ENCODE peak calls at places on chromosome 22, in seven cellular contexts. M is K562, K is IMR-90, T is HepG2, E is GM12878, Z is A549, B is SK-N-SH. P is an unnamed sample.

GRCh38 chr22:44288951-44289350 is 23.8 kb downstream of the SHISAL1 start:
- DNase-seq in B (no peak), Z (no peak), M (no peak), E (no peak), K (no peak), T (peak; percentile 8), P (no peak)

GRCh38 chr22:39943366-39943765 is 16.8 kb upstream of the TMA7B start:
- DNase-seq in M (no peak), B (no peak), Z (no peak), T (no peak), E (no peak), K (no peak), P (peak; percentile 69)

GRCh38 chr22:18070556-18071306 is 7.1 kb upstream of the PEX26 start:
- DNase-seq in M (no peak), Z (no peak), K (no peak), T (peak; percentile 25), E (no peak), B (no peak), P (no peak)

GRCh38 chr22:39090426-39091064 is 6.5 kb upstream of the APOBEC3H start:
- DNase-seq in Z (no peak), K (no peak), M (no peak), T (no peak), E (no peak), B (no peak), P (no peak)

GRCh38 chr22:25777870-25778269 is 35.9 kb downstream of the MYO18B start:
- DNase-seq in M (peak; percentile 31), T (peak; percentile 41), E (peak; percentile 11), Z (peak; percentile 47), K (peak; percentile 45), B (peak; percentile 74), P (no peak)

GRCh38 chr22:26945565-26945964 is 288.2 kb downstream of the MIAT start:
- DNase-seq in E (no peak), T (no peak), M (no peak), Z (no peak), K (no peak), B (no peak), P (no peak)

GRCh38 chr22:39253427-39254070 is 8.8 kb upstream of the PDGFB start:
- DNase-seq in Z (peak; percentile 86), T (no peak), K (peak; percentile 89), E (no peak), B (no peak), M (peak; percentile 70), P (no peak)

GRCh38 chr22:47899894-47900293 is 1137.4 kb downstream of the TBC1D22A start:
- DNase-seq in K (no peak), Z (no peak), T (no peak), E (no peak), M (no peak), B (no peak), P (no peak)

GRCh38 chr22:25492162-25492561 is 72.3 kb upstream of the GRK3 start:
- DNase-seq in Z (no peak), B (no peak), T (no peak), E (no peak), K (no peak), M (no peak), P (no peak)

GRCh38 chr22:19799322-19800190 is 39.0 kb downstream of the TBX1 start:
- DNase-seq in M (no peak), B (peak; percentile 95), E (no peak), K (peak; percentile 92), Z (no peak), T (no peak), P (no peak)

GRCh38 chr22:42645938-42646568 is 3.1 kb downstream of the CYB5R3 start:
- DNase-seq in Z (no peak), M (no peak), B (no peak), K (no peak), E (no peak), T (no peak), P (no peak)

GRCh38 chr22:29055192-29055830 is 6.3 kb downstream of the C22orf31 start:
- DNase-seq in B (no peak), T (no peak), Z (no peak), M (no peak), K (no peak), E (no peak), P (no peak)

GRCh38 chr22:42072606-42073330 is 1.3 kb upstream of the PHETA2 start:
- DNase-seq in Z (no peak), K (no peak), E (no peak), B (no peak), M (peak; percentile 32), T (no peak), P (no peak)

GRCh38 chr22:17063372-17064106 is 21.3 kb upstream of the IL17RA start:
- DNase-seq in E (no peak), M (no peak), B (no peak), K (no peak), T (no peak), Z (no peak), P (peak; percentile 14)

GRCh38 chr22:31451709-31452571 is 37.7 kb downstream of the EIF4ENIF1 start:
- DNase-seq in M (peak; percentile 27), T (peak; percentile 57), K (peak; percentile 59), E (peak; percentile 15), Z (peak; percentile 21), B (peak; percentile 27), P (no peak)

GRCh38 chr22:17171313-17172171 is 12.5 kb upstream of the HDHD5 start:
- DNase-seq in K (peak; percentile 85), Z (peak; percentile 77), B (peak; percentile 96), E (no peak), M (peak; percentile 95), T (peak; percentile 79), P (peak; percentile 97)

GRCh38 chr22:21044931-21045584 is 688 bp upstream of the LRRC74B start:
- DNase-seq in Z (no peak), E (no peak), B (peak; percentile 64), M (peak; percentile 66), T (no peak), K (peak; percentile 65), P (no peak)

GRCh38 chr22:42646569-42647525 is 2.3 kb downstream of the CYB5R3 start:
- DNase-seq in B (no peak), T (no peak), Z (no peak), K (no peak), M (peak; percentile 79), E (no peak), P (no peak)

GRCh38 chr22:17266261-17266971 is 47.2 kb upstream of the ADA2 start:
- DNase-seq in E (no peak), M (no peak), T (no peak), K (no peak), Z (no peak), B (no peak), P (peak; percentile 71)

GRCh38 chr22:46951973-46952372 is 189.5 kb downstream of the TBC1D22A start:
- DNase-seq in M (no peak), Z (no peak), K (no peak), B (no peak), E (no peak), T (no peak), P (no peak)

GRCh38 chr22:38863531-38864131 is 8.4 kb downstream of the CBX6 start:
- DNase-seq in E (no peak), B (no peak), Z (no peak), M (no peak), K (no peak), T (no peak), P (no peak)

GRCh38 chr22:42868751-42869251 is 11.7 kb upstream of the ARFGAP3 start:
- DNase-seq in Z (no peak), B (no peak), K (peak; percentile 17), M (no peak), T (no peak), E (no peak), P (no peak)

GRCh38 chr22:43698403-43698802 is 113.7 kb downstream of the EFCAB6 start:
- DNase-seq in B (no peak), T (no peak), Z (no peak), E (no peak), M (no peak), K (no peak), P (no peak)

GRCh38 chr22:43428005-43428485 is 16.2 kb downstream of the MPPED1 start:
- DNase-seq in K (no peak), B (no peak), M (no peak), E (no peak), T (no peak), Z (no peak), P (no peak)

GRCh38 chr22:31439805-31440204 is 40.4 kb downstream of the DRG1 start:
- DNase-seq in M (no peak), Z (no peak), K (no peak), E (no peak), T (no peak), B (no peak), P (no peak)

GRCh38 chr22:17471901-17472566 is 91.3 kb upstream of the SLC25A18 start:
- DNase-seq in Z (no peak), B (no peak), E (no peak), M (no peak), K (no peak), T (no peak), P (no peak)

GRCh38 chr22:19984201-19984753 is 32.3 kb downstream of the ARVCF start:
- DNase-seq in Z (peak; percentile 61), M (peak; percentile 73), B (no peak), E (no peak), T (no peak), K (peak; percentile 79), P (no peak)

GRCh38 chr22:19331975-19332374 is 40.5 kb upstream of the CLTCL1 start:
- DNase-seq in K (no peak), Z (no peak), M (no peak), T (no peak), E (no peak), B (no peak), P (no peak)

GRCh38 chr22:32337015-32337414 is 20.7 kb upstream of the RFPL3 start:
- DNase-seq in M (no peak), Z (no peak), B (no peak), E (no peak), K (no peak), T (no peak), P (no peak)

GRCh38 chr22:44336962-44337657 is 24.4 kb upstream of the SHISAL1 start:
- DNase-seq in T (no peak), E (no peak), M (no peak), Z (no peak), B (no peak), K (no peak), P (no peak)

GRCh38 chr22:45612451-45612901 is 59.2 kb upstream of the ATXN10 start:
- DNase-seq in Z (no peak), E (no peak), M (no peak), K (peak; percentile 80), B (no peak), T (no peak), P (no peak)
- TF ChIP-seq RFX5 in Z (no peak), E (no peak), M (no peak), K (no peak), B (no peak), T (no peak), P (no peak)

GRCh38 chr22:49929553-49929979 is 11.1 kb downstream of the CRELD2 start:
- DNase-seq in E (no peak), K (no peak), B (peak; percentile 97), Z (no peak), T (no peak), M (peak; percentile 61), P (peak; percentile 94)
- TF ChIP-seq RFX5 in E (no peak), K (no peak), B (no peak), Z (no peak), T (no peak), M (no peak), P (no peak)

GRCh38 chr22:30310881-30311771 is 15.6 kb downstream of the TBC1D10A start:
- DNase-seq in B (no peak), M (no peak), E (no peak), K (peak; percentile 61), T (no peak), Z (no peak), P (no peak)
- TF ChIP-seq RFX5 in B (no peak), M (no peak), E (no peak), K (no peak), T (no peak), Z (no peak), P (no peak)

GRCh38 chr22:23282089-23282501 is 101.8 kb downstream of the BCR start:
- DNase-seq in K (peak; percentile 69), M (no peak), B (no peak), Z (peak; percentile 35), E (no peak), T (no peak), P (no peak)
- TF ChIP-seq RFX5 in K (no peak), M (no peak), B (no peak), Z (no peak), E (no peak), T (no peak), P (no peak)

P was measured in H1.